ENCODE peak calls at places on chromosomes 3 and 15, in six cellular contexts. One of them, this sample, is unnamed.
A peak's percentile ranks its signal among the peaks of the same experiment; 100 is the strongest.

GRCh38 chr3:129121792-129122696 is at the start of gene RAB43:
- DNase-seq in Caco-2: peak; percentile 91
- DNase-seq in cardiac muscle cell: peak; percentile 97
- DNase-seq in IMR-90: peak; percentile 56
- DNase-seq in PC-3: peak; percentile 60
- DNase-seq in AG10803: peak; percentile 62
- DNase-seq in this sample: peak; percentile 87

GRCh38 chr3:66453525-66454463 is 47.0 kb downstream of the LRIG1 start:
- DNase-seq in Caco-2: no peak
- DNase-seq in cardiac muscle cell: peak; percentile 52
- DNase-seq in IMR-90: no peak
- DNase-seq in PC-3: no peak
- DNase-seq in AG10803: no peak
- DNase-seq in this sample: no peak

GRCh38 chr3:46070458-46071136 is 43.3 kb upstream of the XCR1 start:
- DNase-seq in Caco-2: no peak
- DNase-seq in cardiac muscle cell: no peak
- DNase-seq in IMR-90: no peak
- DNase-seq in PC-3: no peak
- DNase-seq in AG10803: no peak
- DNase-seq in this sample: no peak

GRCh38 chr15:80866936-80867335 is 87.8 kb downstream of the CEMIP start:
- DNase-seq in Caco-2: no peak
- DNase-seq in cardiac muscle cell: peak; percentile 64
- DNase-seq in IMR-90: no peak
- DNase-seq in PC-3: no peak
- DNase-seq in AG10803: no peak
- DNase-seq in this sample: no peak

GRCh38 chr3:23607184-23607847 is 198.4 kb upstream of the UBE2E1 start:
- DNase-seq in Caco-2: no peak
- DNase-seq in cardiac muscle cell: no peak
- DNase-seq in IMR-90: peak; percentile 31
- DNase-seq in PC-3: no peak
- DNase-seq in AG10803: peak; percentile 9
- DNase-seq in this sample: no peak

GRCh38 chr3:43644443-43644842 is 22.6 kb upstream of the ANO10 start:
- DNase-seq in Caco-2: no peak
- DNase-seq in cardiac muscle cell: no peak
- DNase-seq in IMR-90: no peak
- DNase-seq in PC-3: peak; percentile 48
- DNase-seq in AG10803: no peak
- DNase-seq in this sample: no peak

GRCh38 chr15:60804986-60805949 is 326.3 kb upstream of the ICE2 start:
- DNase-seq in Caco-2: no peak
- DNase-seq in cardiac muscle cell: no peak
- DNase-seq in IMR-90: peak; percentile 74
- DNase-seq in PC-3: peak; percentile 4
- DNase-seq in AG10803: peak; percentile 75
- DNase-seq in this sample: peak; percentile 42

GRCh38 chr3:55634345-55634744 is 147.2 kb upstream of the WNT5A start:
- DNase-seq in Caco-2: no peak
- DNase-seq in cardiac muscle cell: no peak
- DNase-seq in IMR-90: peak; percentile 27
- DNase-seq in PC-3: no peak
- DNase-seq in AG10803: no peak
- DNase-seq in this sample: no peak

GRCh38 chr15:58306591-58307312 is 125.0 kb upstream of the LIPC start:
- DNase-seq in Caco-2: no peak
- DNase-seq in cardiac muscle cell: no peak
- DNase-seq in IMR-90: no peak
- DNase-seq in PC-3: no peak
- DNase-seq in AG10803: peak; percentile 37
- DNase-seq in this sample: no peak

GRCh38 chr3:147945968-147946519 is 536.9 kb downstream of the ZIC1 start:
- DNase-seq in Caco-2: no peak
- DNase-seq in cardiac muscle cell: peak; percentile 43
- DNase-seq in IMR-90: peak; percentile 95
- DNase-seq in PC-3: peak; percentile 61
- DNase-seq in AG10803: peak; percentile 89
- DNase-seq in this sample: peak; percentile 98

GRCh38 chr3:55408193-55408826 is 78.8 kb downstream of the WNT5A start:
- DNase-seq in Caco-2: no peak
- DNase-seq in cardiac muscle cell: no peak
- DNase-seq in IMR-90: peak; percentile 15
- DNase-seq in PC-3: no peak
- DNase-seq in AG10803: no peak
- DNase-seq in this sample: no peak

GRCh38 chr15:100338971-100339444 is 2.8 kb downstream of the ADAMTS17 start:
- DNase-seq in Caco-2: peak; percentile 65
- DNase-seq in cardiac muscle cell: peak; percentile 85
- DNase-seq in IMR-90: peak; percentile 24
- DNase-seq in PC-3: peak; percentile 88
- DNase-seq in AG10803: peak; percentile 38
- DNase-seq in this sample: peak; percentile 77

GRCh38 chr3:59777559-59778178 is 727.8 kb upstream of the CFAP20DC start:
- DNase-seq in Caco-2: no peak
- DNase-seq in cardiac muscle cell: no peak
- DNase-seq in IMR-90: no peak
- DNase-seq in PC-3: no peak
- DNase-seq in AG10803: no peak
- DNase-seq in this sample: no peak

GRCh38 chr3:136604961-136605360 is 147.2 kb downstream of the STAG1 start:
- DNase-seq in Caco-2: no peak
- DNase-seq in cardiac muscle cell: no peak
- DNase-seq in IMR-90: peak; percentile 23
- DNase-seq in PC-3: peak; percentile 26
- DNase-seq in AG10803: peak; percentile 59
- DNase-seq in this sample: peak; percentile 50

GRCh38 chr3:43621406-43621973 is 321 bp downstream of the ANO10 start:
- DNase-seq in Caco-2: peak; percentile 36
- DNase-seq in cardiac muscle cell: peak; percentile 48
- DNase-seq in IMR-90: no peak
- DNase-seq in PC-3: no peak
- DNase-seq in AG10803: no peak
- DNase-seq in this sample: no peak

GRCh38 chr3:52062499-52062898 is 6.1 kb upstream of the DUSP7 start:
- DNase-seq in Caco-2: no peak
- DNase-seq in cardiac muscle cell: no peak
- DNase-seq in IMR-90: peak; percentile 90
- DNase-seq in PC-3: peak; percentile 97
- DNase-seq in AG10803: peak; percentile 93
- DNase-seq in this sample: peak; percentile 82

GRCh38 chr3:134795776-134796312 is 784 bp downstream of the EPHB1 start:
- DNase-seq in Caco-2: no peak
- DNase-seq in cardiac muscle cell: peak; percentile 35
- DNase-seq in IMR-90: peak; percentile 8
- DNase-seq in PC-3: no peak
- DNase-seq in AG10803: peak; percentile 52
- DNase-seq in this sample: peak; percentile 49

GRCh38 chr15:91926871-91927270 is 73.4 kb downstream of the SLCO3A1 start:
- DNase-seq in Caco-2: no peak
- DNase-seq in cardiac muscle cell: peak; percentile 61
- DNase-seq in IMR-90: no peak
- DNase-seq in PC-3: no peak
- DNase-seq in AG10803: peak; percentile 25
- DNase-seq in this sample: peak; percentile 2

GRCh38 chr3:189123595-189124387 is 48.0 kb upstream of the TPRG1 start:
- DNase-seq in Caco-2: no peak
- DNase-seq in cardiac muscle cell: peak; percentile 52
- DNase-seq in IMR-90: no peak
- DNase-seq in PC-3: no peak
- DNase-seq in AG10803: no peak
- DNase-seq in this sample: no peak

GRCh38 chr3:66297260-66297863 is 76.6 kb downstream of the SLC25A26 start:
- DNase-seq in Caco-2: no peak
- DNase-seq in cardiac muscle cell: no peak
- DNase-seq in IMR-90: peak; percentile 43
- DNase-seq in PC-3: no peak
- DNase-seq in AG10803: peak; percentile 34
- DNase-seq in this sample: peak; percentile 36

GRCh38 chr3:128051459-128051836 is 789 bp upstream of the SEC61A1 start:
- DNase-seq in Caco-2: no peak
- DNase-seq in cardiac muscle cell: no peak
- DNase-seq in IMR-90: no peak
- DNase-seq in PC-3: no peak
- DNase-seq in AG10803: no peak
- DNase-seq in this sample: peak; percentile 29

GRCh38 chr3:87351913-87352312 is 75.5 kb upstream of the POU1F1 start:
- DNase-seq in Caco-2: no peak
- DNase-seq in cardiac muscle cell: no peak
- DNase-seq in IMR-90: no peak
- DNase-seq in PC-3: no peak
- DNase-seq in AG10803: no peak
- DNase-seq in this sample: no peak

GRCh38 chr3:188360364-188360881 is 206.5 kb downstream of the LPP start:
- DNase-seq in Caco-2: no peak
- DNase-seq in cardiac muscle cell: no peak
- DNase-seq in IMR-90: no peak
- DNase-seq in PC-3: no peak
- DNase-seq in AG10803: peak; percentile 39
- DNase-seq in this sample: no peak

GRCh38 chr3:160757624-160758106 is 1.6 kb downstream of the PPM1L start:
- DNase-seq in Caco-2: no peak
- DNase-seq in cardiac muscle cell: no peak
- DNase-seq in IMR-90: no peak
- DNase-seq in PC-3: no peak
- DNase-seq in AG10803: no peak
- DNase-seq in this sample: no peak

GRCh38 chr15:84961707-84962106 is 19.9 kb upstream of the PDE8A start:
- DNase-seq in Caco-2: no peak
- DNase-seq in cardiac muscle cell: no peak
- DNase-seq in IMR-90: peak; percentile 58
- DNase-seq in PC-3: peak; percentile 54
- DNase-seq in AG10803: no peak
- DNase-seq in this sample: no peak

GRCh38 chr15:51699373-51699772 is 18.1 kb downstream of the SCG3 start:
- DNase-seq in Caco-2: no peak
- DNase-seq in cardiac muscle cell: no peak
- DNase-seq in IMR-90: no peak
- DNase-seq in PC-3: no peak
- DNase-seq in AG10803: no peak
- DNase-seq in this sample: no peak

GRCh38 chr3:36520241-36521006 is 140.1 kb downstream of the STAC start:
- DNase-seq in Caco-2: no peak
- DNase-seq in cardiac muscle cell: peak; percentile 56
- DNase-seq in IMR-90: no peak
- DNase-seq in PC-3: no peak
- DNase-seq in AG10803: no peak
- DNase-seq in this sample: no peak

GRCh38 chr15:70093481-70094309 is 4.0 kb downstream of the TLE3 start:
- DNase-seq in Caco-2: peak; percentile 79
- DNase-seq in cardiac muscle cell: no peak
- DNase-seq in IMR-90: no peak
- DNase-seq in PC-3: peak; percentile 89
- DNase-seq in AG10803: peak; percentile 29
- DNase-seq in this sample: no peak
- H3K4me3 ChIP-seq in Caco-2: no peak overlapping the region
- H3K4me3 ChIP-seq in cardiac muscle cell: no peak overlapping the region
- H3K4me3 ChIP-seq in IMR-90: no peak overlapping the region
- H3K4me3 ChIP-seq in PC-3: peak overlapping the region; percentile 98
- H3K4me3 ChIP-seq in AG10803: no peak overlapping the region
- H3K4me3 ChIP-seq in this sample: peak overlapping the region; percentile 33

GRCh38 chr15:55827204-55827603 is 84.3 kb upstream of the PRTG start:
- DNase-seq in Caco-2: no peak
- DNase-seq in cardiac muscle cell: no peak
- DNase-seq in IMR-90: peak; percentile 66
- DNase-seq in PC-3: peak; percentile 11
- DNase-seq in AG10803: no peak
- DNase-seq in this sample: no peak
- TF ChIP-seq CTCF in Caco-2: no peak
- TF ChIP-seq CTCF in cardiac muscle cell: no peak
- TF ChIP-seq CTCF in IMR-90: no peak
- TF ChIP-seq CTCF in PC-3: no peak
- TF ChIP-seq CTCF in AG10803: no peak
- TF ChIP-seq CTCF in this sample: no peak

DNA sequence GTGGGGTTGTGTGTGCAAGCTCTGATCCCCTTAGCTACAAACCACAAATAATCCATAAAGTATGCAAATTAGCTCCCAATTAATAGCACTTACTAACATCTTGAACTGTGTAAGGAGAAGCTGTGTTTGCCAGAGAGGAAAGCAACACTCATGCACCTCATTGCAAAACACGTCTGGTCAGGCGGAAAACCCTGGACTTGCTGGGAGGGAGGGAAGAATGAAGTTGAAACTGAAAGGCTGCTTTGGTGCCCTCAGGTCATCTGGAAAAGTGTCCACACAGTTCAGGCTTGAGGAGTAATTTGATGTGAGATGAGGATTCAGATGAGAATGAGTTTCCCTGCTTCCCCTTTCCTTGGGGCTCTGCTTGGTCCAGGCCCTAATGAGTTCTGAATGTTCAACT is 185.5 kb upstream of the ANKRD28 start:
- DNase-seq in Caco-2: no peak
- DNase-seq in cardiac muscle cell: no peak
- DNase-seq in IMR-90: peak; percentile 78
- DNase-seq in PC-3: peak; percentile 43
- DNase-seq in AG10803: peak; percentile 94
- DNase-seq in this sample: peak; percentile 77
- H3K4me3 ChIP-seq in Caco-2: no peak overlapping the region
- H3K4me3 ChIP-seq in cardiac muscle cell: no peak overlapping the region
- H3K4me3 ChIP-seq in IMR-90: peak overlapping the region; percentile 7
- H3K4me3 ChIP-seq in PC-3: peak overlapping the region; percentile 60
- H3K4me3 ChIP-seq in AG10803: peak overlapping the region; percentile 53
- H3K4me3 ChIP-seq in this sample: no peak overlapping the region

GRCh38 chr3:164192974-164193373 is 885.3 kb downstream of the SI start:
- DNase-seq in Caco-2: no peak
- DNase-seq in cardiac muscle cell: no peak
- DNase-seq in IMR-90: no peak
- DNase-seq in PC-3: no peak
- DNase-seq in AG10803: no peak
- DNase-seq in this sample: no peak

GRCh38 chr3:164199982-164200823 is 878.1 kb downstream of the SI start:
- DNase-seq in Caco-2: no peak
- DNase-seq in cardiac muscle cell: peak; percentile 1
- DNase-seq in IMR-90: no peak
- DNase-seq in PC-3: no peak
- DNase-seq in AG10803: no peak
- DNase-seq in this sample: no peak

GRCh38 chr3:164196477-164196876 is 881.8 kb downstream of the SI start:
- DNase-seq in Caco-2: no peak
- DNase-seq in cardiac muscle cell: no peak
- DNase-seq in IMR-90: no peak
- DNase-seq in PC-3: no peak
- DNase-seq in AG10803: no peak
- DNase-seq in this sample: no peak

GRCh38 chr3:164190566-164190965 is 887.7 kb downstream of the SI start:
- DNase-seq in Caco-2: no peak
- DNase-seq in cardiac muscle cell: no peak
- DNase-seq in IMR-90: no peak
- DNase-seq in PC-3: no peak
- DNase-seq in AG10803: no peak
- DNase-seq in this sample: no peak

DNA sequence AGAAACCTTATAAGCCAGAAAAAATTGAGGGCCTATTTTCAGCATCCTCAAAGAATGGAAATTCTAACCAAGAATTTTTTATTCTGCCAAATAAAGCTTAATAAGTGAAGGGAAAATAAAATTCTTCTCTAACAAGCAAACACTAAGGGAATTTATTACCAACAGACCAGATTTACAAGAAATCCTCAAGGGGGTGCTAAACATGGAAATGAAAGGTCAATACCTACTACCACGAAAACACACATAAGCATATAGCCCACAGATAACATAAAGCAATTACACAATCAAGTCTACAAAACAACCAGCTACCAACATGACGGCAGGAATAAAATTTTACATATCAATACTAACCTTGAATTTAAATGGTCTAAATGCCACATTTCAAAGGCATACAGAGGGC is 883.5 kb downstream of the SI start:
- DNase-seq in Caco-2: no peak
- DNase-seq in cardiac muscle cell: no peak
- DNase-seq in IMR-90: no peak
- DNase-seq in PC-3: peak; percentile 4
- DNase-seq in AG10803: no peak
- DNase-seq in this sample: no peak
- TF ChIP-seq CTCF in Caco-2: no peak
- TF ChIP-seq CTCF in cardiac muscle cell: no peak
- TF ChIP-seq CTCF in IMR-90: no peak
- TF ChIP-seq CTCF in PC-3: peak; percentile 43
- TF ChIP-seq CTCF in AG10803: no peak
- TF ChIP-seq CTCF in this sample: no peak